ENCODE peak calls at places on chromosomes 2 and 18, in four cellular contexts. One of them, this sample, is unnamed.

GRCh38 chr2:222733846-222734689 is 62.6 kb downstream of the MOGAT1 start:
- DNase-seq in Ammon's horn: peak; percentile 27
- DNase-seq in activated CD4-positive, CD25-positive, alpha-beta regulatory T cell: no peak
- DNase-seq in DMS153: no peak
- DNase-seq in this sample: no peak

GRCh38 chr2:103435010-103435409 is 673.2 kb downstream of the TMEM182 start:
- DNase-seq in DMS153: no peak
- DNase-seq in activated CD4-positive, CD25-positive, alpha-beta regulatory T cell: no peak
- DNase-seq in Ammon's horn: no peak
- DNase-seq in this sample: no peak

GRCh38 chr2:7377861-7378569 is 460.8 kb downstream of the RNF144A start:
- DNase-seq in activated CD4-positive, CD25-positive, alpha-beta regulatory T cell: no peak
- DNase-seq in Ammon's horn: no peak
- DNase-seq in DMS153: peak; percentile 83
- DNase-seq in this sample: peak; percentile 83

GRCh38 chr2:9844581-9844980 is 1.3 kb downstream of the TAF1B start:
- DNase-seq in Ammon's horn: no peak
- DNase-seq in activated CD4-positive, CD25-positive, alpha-beta regulatory T cell: no peak
- DNase-seq in DMS153: no peak
- DNase-seq in this sample: no peak

GRCh38 chr2:47089083-47089464 is 66.0 kb downstream of the STPG4 start:
- DNase-seq in DMS153: no peak
- DNase-seq in Ammon's horn: no peak
- DNase-seq in activated CD4-positive, CD25-positive, alpha-beta regulatory T cell: no peak
- DNase-seq in this sample: no peak

GRCh38 chr18:74692367-74693013 is 94.8 kb downstream of the ZNF407 start:
- DNase-seq in activated CD4-positive, CD25-positive, alpha-beta regulatory T cell: no peak
- DNase-seq in Ammon's horn: no peak
- DNase-seq in DMS153: no peak
- DNase-seq in this sample: no peak

GRCh38 chr2:190359896-190360376 is 16.5 kb downstream of the INPP1 start:
- DNase-seq in DMS153: no peak
- DNase-seq in activated CD4-positive, CD25-positive, alpha-beta regulatory T cell: peak; percentile 1
- DNase-seq in Ammon's horn: peak; percentile 88
- DNase-seq in this sample: no peak

GRCh38 chr18:27887711-27888495 is 289.0 kb downstream of the CDH2 start:
- DNase-seq in activated CD4-positive, CD25-positive, alpha-beta regulatory T cell: no peak
- DNase-seq in DMS153: no peak
- DNase-seq in Ammon's horn: no peak
- DNase-seq in this sample: no peak

GRCh38 chr18:24567199-24567598 is 106.8 kb downstream of the HRH4 start:
- DNase-seq in Ammon's horn: no peak
- DNase-seq in DMS153: no peak
- DNase-seq in activated CD4-positive, CD25-positive, alpha-beta regulatory T cell: no peak
- DNase-seq in this sample: no peak

GRCh38 chr2:128036748-128037607 is 9.1 kb upstream of the SAP130 start:
- DNase-seq in Ammon's horn: no peak
- DNase-seq in activated CD4-positive, CD25-positive, alpha-beta regulatory T cell: no peak
- DNase-seq in DMS153: no peak
- DNase-seq in this sample: no peak

GRCh38 chr2:30466216-30466615 is 19.2 kb downstream of the LCLAT1 start:
- DNase-seq in activated CD4-positive, CD25-positive, alpha-beta regulatory T cell: no peak
- DNase-seq in DMS153: no peak
- DNase-seq in Ammon's horn: no peak
- DNase-seq in this sample: no peak

GRCh38 chr2:169478339-169478738 is 955 bp upstream of the BBS5 start:
- DNase-seq in DMS153: no peak
- DNase-seq in activated CD4-positive, CD25-positive, alpha-beta regulatory T cell: no peak
- DNase-seq in Ammon's horn: peak; percentile 16
- DNase-seq in this sample: no peak

GRCh38 chr2:120312076-120312475 is 33.9 kb upstream of the INHBB start:
- DNase-seq in activated CD4-positive, CD25-positive, alpha-beta regulatory T cell: no peak
- DNase-seq in Ammon's horn: no peak
- DNase-seq in DMS153: no peak
- DNase-seq in this sample: no peak

GRCh38 chr2:27996156-27996920 is 105.8 kb downstream of the BABAM2 start:
- DNase-seq in activated CD4-positive, CD25-positive, alpha-beta regulatory T cell: no peak
- DNase-seq in DMS153: no peak
- DNase-seq in Ammon's horn: no peak
- DNase-seq in this sample: no peak

GRCh38 chr2:124027182-124027581 is 2.1 kb downstream of the CNTNAP5 start:
- DNase-seq in DMS153: peak; percentile 88
- DNase-seq in Ammon's horn: peak; percentile 85
- DNase-seq in activated CD4-positive, CD25-positive, alpha-beta regulatory T cell: no peak
- DNase-seq in this sample: peak; percentile 52

GRCh38 chr2:22110244-22110651 is 986.5 kb downstream of the TDRD15 start:
- DNase-seq in DMS153: no peak
- DNase-seq in Ammon's horn: no peak
- DNase-seq in activated CD4-positive, CD25-positive, alpha-beta regulatory T cell: no peak
- DNase-seq in this sample: no peak

GRCh38 chr18:11119962-11120361 is 29.4 kb downstream of the PIEZO2 start:
- DNase-seq in DMS153: no peak
- DNase-seq in Ammon's horn: no peak
- DNase-seq in activated CD4-positive, CD25-positive, alpha-beta regulatory T cell: no peak
- DNase-seq in this sample: no peak

GRCh38 chr2:14776216-14776615 is 143.7 kb downstream of the LRATD1 start:
- DNase-seq in activated CD4-positive, CD25-positive, alpha-beta regulatory T cell: no peak
- DNase-seq in Ammon's horn: no peak
- DNase-seq in DMS153: no peak
- DNase-seq in this sample: no peak

GRCh38 chr2:19851116-19851515 is 50.7 kb downstream of the TTC32 start:
- DNase-seq in Ammon's horn: no peak
- DNase-seq in DMS153: no peak
- DNase-seq in activated CD4-positive, CD25-positive, alpha-beta regulatory T cell: no peak
- DNase-seq in this sample: no peak

GRCh38 chr2:65315042-65315441 is 87.4 kb downstream of the ACTR2 start:
- DNase-seq in Ammon's horn: no peak
- DNase-seq in DMS153: no peak
- DNase-seq in activated CD4-positive, CD25-positive, alpha-beta regulatory T cell: no peak
- DNase-seq in this sample: no peak

GRCh38 chr2:86622878-86623548 is 652 bp downstream of the RNF103 start:
- DNase-seq in Ammon's horn: peak; percentile 40
- DNase-seq in activated CD4-positive, CD25-positive, alpha-beta regulatory T cell: peak; percentile 39
- DNase-seq in DMS153: no peak
- DNase-seq in this sample: peak; percentile 20

GRCh38 chr2:64234785-64235184 is 90.6 kb upstream of the PELI1 start:
- DNase-seq in activated CD4-positive, CD25-positive, alpha-beta regulatory T cell: no peak
- DNase-seq in Ammon's horn: no peak
- DNase-seq in DMS153: no peak
- DNase-seq in this sample: no peak

GRCh38 chr2:120450196-120450820 is 104.4 kb downstream of the INHBB start:
- DNase-seq in activated CD4-positive, CD25-positive, alpha-beta regulatory T cell: no peak
- DNase-seq in Ammon's horn: no peak
- DNase-seq in DMS153: no peak
- DNase-seq in this sample: no peak

GRCh38 chr2:120572226-120572625 is 163.4 kb upstream of the GLI2 start:
- DNase-seq in activated CD4-positive, CD25-positive, alpha-beta regulatory T cell: no peak
- DNase-seq in DMS153: no peak
- DNase-seq in Ammon's horn: no peak
- DNase-seq in this sample: no peak